ENCODE peak calls at places on chromosomes 11 and 22, in seven cellular contexts. O, P, A, Q, V, R and J are unnamed samples. For H3K4me1, the result is how much of the 10 kb centered on the place peaks cover.

GRCh38 chr22:20437253-20438065 is at the start of gene SCARF2:
- DNase-seq in O (no peak), P (peak), A (peak), Q (peak), V (peak), R (peak), J (peak)

GRCh38 chr22:28900379-28900778 is 17.0 kb downstream of the ZNRF3 start:
- DNase-seq in O (no peak), P (no peak), A (no peak), Q (no peak), V (no peak), R (no peak), J (no peak)

GRCh38 chr22:37907036-37907954 is 1.2 kb downstream of the MICALL1 start:
- DNase-seq in O (no peak), P (no peak), A (no peak), Q (no peak), V (no peak), R (no peak), J (no peak)

GRCh38 chr11:99142237-99142636 is 121.5 kb downstream of the CNTN5 start:
- DNase-seq in O (no peak), P (no peak), A (peak), Q (no peak), V (no peak), R (no peak), J (no peak)

GRCh38 chr11:34501500-34501899 is 12.1 kb downstream of the ELF5 start:
- DNase-seq in O (no peak), P (no peak), A (no peak), Q (no peak), V (peak), R (no peak), J (no peak)

GRCh38 chr11:121344824-121345223 is 52.3 kb downstream of the SC5D start:
- DNase-seq in O (no peak), P (no peak), A (no peak), Q (no peak), V (no peak), R (no peak), J (no peak)

GRCh38 chr11:14908214-14908880 is 16.3 kb upstream of the CYP2R1 start:
- DNase-seq in O (no peak), P (no peak), A (no peak), Q (no peak), V (peak), R (peak), J (no peak)

GRCh38 chr22:35630387-35630793 is 13.3 kb upstream of the MB start:
- DNase-seq in O (no peak), P (no peak), A (no peak), Q (no peak), V (peak), R (no peak), J (no peak)

GRCh38 chr22:32207971-32208480 is 3.2 kb upstream of the RFPL2 start:
- DNase-seq in O (no peak), P (no peak), A (no peak), Q (no peak), V (no peak), R (no peak), J (no peak)

GRCh38 chr11:126790550-126790981 is 210.0 kb downstream of the KIRREL3 start:
- DNase-seq in O (no peak), P (no peak), A (no peak), Q (no peak), V (peak), R (no peak), J (no peak)

GRCh38 chr11:44870615-44871176 is 80.0 kb downstream of the TP53I11 start:
- DNase-seq in O (no peak), P (no peak), A (no peak), Q (no peak), V (no peak), R (no peak), J (no peak)

GRCh38 chr11:117144477-117145392 is 648 bp downstream of the PAFAH1B2 start:
- DNase-seq in O (peak), P (peak), A (peak), Q (peak), V (peak), R (peak), J (peak)

GRCh38 chr22:45688606-45689080 is 17.0 kb downstream of the ATXN10 start:
- DNase-seq in O (no peak), P (peak), A (no peak), Q (no peak), V (peak), R (no peak), J (no peak)

GRCh38 chr11:111879637-111879960 is 258 bp downstream of the CFAP68 start:
- DNase-seq in O (no peak), P (no peak), A (no peak), Q (no peak), V (no peak), R (no peak), J (no peak)

GRCh38 chr11:94873910-94874575 is 99.3 kb downstream of the CWC15 start:
- DNase-seq in O (no peak), P (no peak), A (no peak), Q (no peak), V (no peak), R (no peak), J (no peak)

GRCh38 chr11:19615503-19615902 is 97.1 kb upstream of the NAV2 start:
- DNase-seq in O (no peak), P (no peak), A (no peak), Q (no peak), V (no peak), R (no peak), J (no peak)

GRCh38 chr11:230431-230830 is 5.7 kb downstream of the SIRT3 start:
- DNase-seq in O (no peak), P (no peak), A (no peak), Q (no peak), V (no peak), R (no peak), J (no peak)

GRCh38 chr11:46356911-46357482 is 9.7 kb downstream of the DGKZ start:
- DNase-seq in O (peak), P (no peak), A (no peak), Q (no peak), V (peak), R (no peak), J (no peak)

GRCh38 chr22:38355275-38355674 is 38.0 kb upstream of the CSNK1E start:
- DNase-seq in O (no peak), P (no peak), A (no peak), Q (no peak), V (no peak), R (no peak), J (no peak)

GRCh38 chr11:45285931-45286632 is at the start of gene SYT13:
- DNase-seq in O (peak), P (no peak), A (peak), Q (no peak), V (no peak), R (no peak), J (peak)

GRCh38 chr22:32533265-32534068 is 58.9 kb downstream of the FBXO7 start:
- DNase-seq in O (no peak), P (no peak), A (no peak), Q (no peak), V (peak), R (no peak), J (no peak)

GRCh38 chr11:92662580-92662979 is 306.9 kb upstream of the MTNR1B start:
- DNase-seq in O (no peak), P (no peak), A (no peak), Q (no peak), V (no peak), R (no peak), J (no peak)

DNA sequence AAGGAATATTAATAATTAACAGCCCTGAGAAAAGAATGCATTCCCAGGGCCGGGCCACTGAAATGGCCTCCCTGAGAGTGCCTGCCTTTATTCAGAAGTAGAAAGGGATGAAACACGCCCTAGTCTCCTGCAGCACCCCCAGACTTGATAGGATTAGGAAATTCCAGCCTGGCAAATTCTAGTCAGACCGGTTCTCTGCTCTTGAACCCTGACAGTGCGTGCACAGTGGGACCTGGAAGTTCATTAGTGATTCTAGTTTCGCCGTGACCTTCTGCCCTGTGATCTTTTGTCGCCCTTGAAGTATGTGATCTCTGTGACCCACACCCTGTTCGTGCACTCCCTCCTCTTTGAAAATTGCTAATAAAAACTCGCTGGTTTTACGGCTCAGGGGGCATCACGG is 2.1 kb upstream of the GSTP1 start:
- DNase-seq in O (no peak), P (no peak), A (no peak), Q (no peak), V (no peak), R (no peak), J (no peak)
- H3K4me1 ChIP-seq in O (under half), P (under half), A (under half), Q (under half), V (under half), R (half or more), J (under half)

GRCh38 chr22:27627901-27628300 is 173.7 kb downstream of the MN1 start:
- DNase-seq in O (no peak), P (no peak), A (no peak), Q (no peak), V (no peak), R (no peak), J (no peak)
- H3K27ac ChIP-seq in O (no peak), P (no peak), A (no peak), Q (no peak), V (no peak), R (no peak), J (no peak)

GRCh38 chr11:72719144-72719543 is 33.1 kb downstream of the ARAP1 start:
- DNase-seq in O (peak), P (no peak), A (peak), Q (peak), V (peak), R (no peak), J (peak)

GRCh38 chr11:72720806-72721205 is 31.4 kb downstream of the ARAP1 start:
- DNase-seq in O (peak), P (no peak), A (peak), Q (no peak), V (no peak), R (no peak), J (no peak)

GRCh38 chr11:72721276-72721675 is 30.9 kb downstream of the ARAP1 start:
- DNase-seq in O (no peak), P (no peak), A (no peak), Q (no peak), V (no peak), R (no peak), J (no peak)

GRCh38 chr11:72719551-72719950 is 32.7 kb downstream of the ARAP1 start:
- DNase-seq in O (no peak), P (no peak), A (no peak), Q (no peak), V (no peak), R (no peak), J (no peak)

GRCh38 chr11:72720047-72720446 is 32.2 kb downstream of the ARAP1 start:
- DNase-seq in O (peak), P (no peak), A (peak), Q (peak), V (no peak), R (no peak), J (no peak)
- H3K4me1 ChIP-seq in O (half or more), P (under half), A (under half), Q (half or more), V (under half), R (under half), J (under half)

DNA sequence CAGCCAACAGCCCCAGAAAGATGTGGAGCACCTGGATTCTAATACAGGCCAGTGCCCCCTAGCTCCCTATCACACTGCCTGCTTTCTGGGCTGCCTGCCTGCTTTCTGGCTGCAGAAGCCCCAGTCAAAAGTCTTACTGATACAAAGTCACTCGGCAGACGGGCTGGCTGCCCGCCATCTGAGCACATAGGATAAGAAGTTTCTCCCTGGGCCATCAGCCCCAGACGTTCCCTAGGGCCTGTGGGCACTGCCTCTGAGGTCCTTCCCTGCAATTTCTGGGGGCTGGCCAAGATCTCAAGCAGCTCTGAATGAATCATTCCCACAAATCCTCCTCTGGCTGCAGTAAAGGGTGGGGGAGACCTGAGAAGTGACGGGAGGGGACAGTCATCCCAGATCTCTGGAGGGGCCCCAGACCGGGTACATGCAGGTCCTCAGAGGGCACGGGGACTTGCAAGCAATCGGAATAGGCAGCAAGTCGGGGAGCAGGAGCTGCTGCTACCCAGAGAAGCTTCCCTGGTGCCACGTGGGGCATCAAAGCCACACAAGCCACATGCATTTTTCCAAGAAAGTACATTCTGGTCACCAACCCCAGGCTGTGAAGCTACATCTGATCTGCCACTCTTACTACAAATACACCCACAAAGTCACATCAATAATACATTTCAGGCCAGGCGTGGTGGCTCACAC is 4.7 kb downstream of the TPST2 start:
- DNase-seq in O (peak), P (peak), A (no peak), Q (peak), V (peak), R (no peak), J (peak)
- H3K27ac ChIP-seq in O (peak), P (peak), A (no peak), Q (peak), V (no peak), R (peak), J (no peak)

GRCh38 chr22:23237841-23238240 is 57.5 kb downstream of the BCR start:
- DNase-seq in O (no peak), P (no peak), A (no peak), Q (no peak), V (no peak), R (peak), J (no peak)
- H3K4me1 ChIP-seq in O (half or more), P (under half), A (under half), Q (half or more), V (under half), R (under half), J (half or more)

GRCh38 chr22:43901976-43902643 is 10.3 kb upstream of the PNPLA5 start:
- DNase-seq in O (no peak), P (no peak), A (no peak), Q (no peak), V (peak), R (no peak), J (no peak)
- H3K27ac ChIP-seq in O (no peak), P (peak), A (no peak), Q (no peak), V (peak), R (no peak), J (no peak)

GRCh38 chr11:11975201-11976092 is 33.0 kb downstream of the DKK3 start:
- DNase-seq in O (no peak), P (no peak), A (no peak), Q (no peak), V (no peak), R (no peak), J (no peak)

GRCh38 chr11:11977206-11977938 is 31.1 kb downstream of the DKK3 start:
- DNase-seq in O (no peak), P (peak), A (no peak), Q (peak), V (peak), R (no peak), J (peak)

GRCh38 chr11:11978792-11979486 is 29.5 kb downstream of the DKK3 start:
- DNase-seq in O (no peak), P (no peak), A (no peak), Q (peak), V (peak), R (no peak), J (peak)

GRCh38 chr11:11978098-11978637 is 30.3 kb downstream of the DKK3 start:
- DNase-seq in O (no peak), P (no peak), A (no peak), Q (no peak), V (no peak), R (no peak), J (no peak)

GRCh38 chr11:11976476-11977187 is 31.8 kb downstream of the DKK3 start:
- DNase-seq in O (no peak), P (no peak), A (no peak), Q (no peak), V (no peak), R (no peak), J (peak)
- H3K4me1 ChIP-seq in O (under half), P (half or more), A (under half), Q (half or more), V (half or more), R (under half), J (half or more)

DNA sequence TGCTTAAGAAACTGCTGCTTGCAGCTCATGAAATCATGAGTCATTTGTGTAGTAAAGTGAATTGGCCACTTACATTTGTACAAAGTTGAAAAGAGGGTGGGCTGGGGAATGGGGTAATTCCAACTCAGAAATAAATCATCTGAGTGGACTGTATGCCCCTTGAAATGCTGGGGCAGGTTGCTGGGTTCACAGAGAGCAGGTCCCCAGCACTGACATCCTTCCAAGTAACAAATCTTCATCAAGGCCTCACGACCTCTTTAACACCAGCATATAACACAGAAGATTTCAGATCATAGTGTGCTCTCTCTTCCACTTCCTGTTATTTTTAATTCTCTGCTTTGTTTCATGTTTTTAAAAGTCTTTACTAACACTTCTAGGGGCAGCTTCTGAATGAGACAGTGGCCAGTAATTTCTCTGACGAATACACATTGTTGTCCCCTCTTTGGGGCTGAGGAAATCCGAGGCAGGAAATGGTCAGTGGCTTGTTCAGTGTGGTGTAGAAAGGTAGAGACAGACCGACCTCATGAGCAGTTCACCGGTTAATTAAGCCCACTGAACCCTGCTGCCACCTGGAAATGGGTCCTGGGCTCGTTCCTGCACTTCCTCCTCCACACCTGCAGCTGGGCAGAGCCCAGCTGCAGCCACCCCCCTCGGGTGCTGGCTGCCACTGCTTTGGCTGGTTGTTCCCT is 127.8 kb downstream of the MAML2 start:
- DNase-seq in O (no peak), P (no peak), A (no peak), Q (no peak), V (peak), R (no peak), J (no peak)
- H3K27ac ChIP-seq in O (peak), P (peak), A (peak), Q (peak), V (peak), R (peak), J (no peak)